ENCODE peak calls at places on chromosomes 4 and X, in nine cellular contexts. H is endothelial cell, V is Calu3, S is non-pigmented ciliary epithelial cell, M is nephron progenitor cell, F is GM19239, C is SJSA1, T is NCI-H1092 treated with DMSO at 0.1 percent for 48 hours, N is HEK293T. D is an unnamed sample.
A peak's percentile ranks its signal among the peaks of the same experiment; 100 is the strongest.

GRCh38 chr4:76784237-76784636 is 113.7 kb downstream of the SOWAHB start:
- DNase-seq in H (no peak), V (peak; percentile 15), S (no peak), M (no peak), F (no peak), C (peak; percentile 39), T (no peak), N (peak; percentile 46), D (no peak)

GRCh38 chr4:15753786-15754185 is 24.3 kb upstream of the CD38 start:
- DNase-seq in H (no peak), V (no peak), S (no peak), M (no peak), F (no peak), C (no peak), T (no peak), N (no peak), D (no peak)

GRCh38 chrX:150372280-150372679 is 9.2 kb downstream of the MAMLD1 start:
- DNase-seq in H (no peak), V (no peak), S (no peak), M (no peak), F (no peak), C (no peak), T (no peak), N (no peak), D (no peak)

GRCh38 chr4:20126906-20127305 is 124.8 kb upstream of the SLIT2 start:
- DNase-seq in H (no peak), V (no peak), S (peak; percentile 35), M (no peak), F (no peak), C (no peak), T (no peak), N (no peak), D (no peak)

GRCh38 chrX:31092970-31093638 is 21.3 kb upstream of the FTHL17 start:
- DNase-seq in H (no peak), V (no peak), S (no peak), M (no peak), F (no peak), C (no peak), T (no peak), N (no peak), D (no peak)

GRCh38 chr4:2832309-2832980 is 11.2 kb upstream of the ADD1 start:
- DNase-seq in H (no peak), V (no peak), S (no peak), M (no peak), F (peak; percentile 84), C (no peak), T (no peak), N (no peak), D (no peak)

GRCh38 chrX:101799387-101799786 is 132.4 kb downstream of the ZMAT1 start:
- DNase-seq in H (peak; percentile 75), V (peak; percentile 83), S (peak; percentile 51), M (peak; percentile 77), F (peak; percentile 14), C (peak; percentile 69), T (peak; percentile 82), N (peak; percentile 84), D (peak; percentile 64)

GRCh38 chrX:12583543-12583942 is 207.7 kb upstream of the PRPS2 start:
- DNase-seq in H (no peak), V (no peak), S (no peak), M (no peak), F (no peak), C (no peak), T (no peak), N (no peak), D (no peak)

GRCh38 chr4:187606581-187606980 is 389.0 kb upstream of the ZFP42 start:
- DNase-seq in H (peak; percentile 48), V (peak; percentile 36), S (no peak), M (peak; percentile 44), F (peak; percentile 1), C (peak; percentile 53), T (peak; percentile 27), N (peak; percentile 24), D (no peak)

GRCh38 chr4:28391877-28392276 is 1531.2 kb downstream of the STIM2 start:
- DNase-seq in H (no peak), V (no peak), S (peak; percentile 36), M (no peak), F (no peak), C (no peak), T (no peak), N (no peak), D (no peak)

GRCh38 chr4:129153700-129154099 is 57.7 kb downstream of the C4orf33 start:
- DNase-seq in H (no peak), V (no peak), S (no peak), M (no peak), F (no peak), C (no peak), T (no peak), N (no peak), D (no peak)

GRCh38 chrX:19805054-19805690 is 82.2 kb downstream of the SH3KBP1 start:
- DNase-seq in H (no peak), V (no peak), S (no peak), M (no peak), F (no peak), C (no peak), T (no peak), N (no peak), D (no peak)

GRCh38 chrX:23334536-23334870 is at the start of gene PTCHD1:
- DNase-seq in H (no peak), V (no peak), S (no peak), M (peak; percentile 42), F (no peak), C (no peak), T (no peak), N (no peak), D (no peak)

GRCh38 chr4:16218950-16219349 is 7.3 kb downstream of the TAPT1 start:
- DNase-seq in H (no peak), V (no peak), S (no peak), M (no peak), F (no peak), C (no peak), T (no peak), N (no peak), D (no peak)

GRCh38 chr4:2364654-2365053 is 53.8 kb downstream of the ZFYVE28 start:
- DNase-seq in H (no peak), V (no peak), S (peak; percentile 2), M (no peak), F (no peak), C (no peak), T (no peak), N (no peak), D (peak; percentile 70)

GRCh38 chr4:112648263-112649054 is 11.5 kb downstream of the LARP7 start:
- DNase-seq in H (no peak), V (no peak), S (peak; percentile 17), M (no peak), F (no peak), C (no peak), T (no peak), N (no peak), D (no peak)

D was measured in stimulated activated effector memory CD8-positive, alpha-beta T cell treated with anti-CD3 and anti-CD28 coated beads, Interleukin-12 subunit alpha, Interleukin-12 subunit beta, amount 100 ng/mL, for 72 hours.